ENCODE peak calls at places on chromosomes 11 and 22, in five cellular contexts. U is caudate nucleus, O is H9, I is AG08395, H is NCI-H226. M is an unnamed sample.

GRCh38 chr11:16774920-16775603 is 36.6 kb downstream of the C11orf58 start:
- DNase-seq in U (no peak), O (no peak), I (no peak), H (no peak), M (no peak)

GRCh38 chr11:35047179-35047578 is 91.8 kb upstream of the CD44 start:
- DNase-seq in O (no peak), I (no peak), H (no peak), U (no peak), M (no peak)

GRCh38 chr11:73978576-73979086 is 4.0 kb downstream of the UCP2 start:
- DNase-seq in I (peak; percentile 26), H (no peak), O (no peak), U (no peak), M (no peak)

GRCh38 chr11:109040303-109040702 is 375.4 kb downstream of the DDX10 start:
- DNase-seq in I (no peak), H (no peak), O (peak; percentile 52), U (no peak), M (peak; percentile 52)

GRCh38 chr11:10349806-10350205 is 44.9 kb downstream of the ADM start:
- DNase-seq in U (no peak), I (no peak), O (no peak), H (no peak), M (no peak)

GRCh38 chr22:48044484-48045060 is 1282.1 kb downstream of the TBC1D22A start:
- DNase-seq in O (no peak), H (no peak), U (no peak), I (no peak), M (no peak)

GRCh38 chr11:106794058-106794457 is 224.2 kb downstream of the GUCY1A2 start:
- DNase-seq in U (no peak), H (peak; percentile 35), I (no peak), O (no peak), M (no peak)

GRCh38 chr11:76075699-76076098 is 130.6 kb downstream of the WNT11 start:
- DNase-seq in H (no peak), U (no peak), I (no peak), O (no peak), M (no peak)

GRCh38 chr11:64759722-64760719 is at the start of gene PYGM:
- DNase-seq in O (peak; percentile 91), H (peak; percentile 7), U (no peak), I (no peak), M (peak; percentile 89)

GRCh38 chr11:107044503-107044902 is 26.2 kb upstream of the GUCY1A2 start:
- DNase-seq in O (no peak), U (no peak), I (no peak), H (peak; percentile 59), M (no peak)

GRCh38 chr22:46273432-46274148 is 5.8 kb downstream of the TTC38 start:
- DNase-seq in U (no peak), O (no peak), I (no peak), H (no peak), M (no peak)

GRCh38 chr11:516400-516799 is 9.4 kb upstream of the RNH1 start:
- DNase-seq in U (no peak), I (no peak), O (no peak), H (no peak), M (no peak)

GRCh38 chr22:33302049-33302545 is 243.9 kb upstream of the SYN3 start:
- DNase-seq in O (peak; percentile 87), H (peak; percentile 6), I (peak; percentile 84), U (peak; percentile 25), M (peak; percentile 85)

GRCh38 chr11:72507050-72507449 is 72.7 kb upstream of the CLPB start:
- DNase-seq in H (no peak), U (no peak), O (no peak), I (no peak), M (no peak)

GRCh38 chr11:78620159-78620558 is 45.5 kb upstream of the NARS2 start:
- DNase-seq in I (no peak), H (no peak), O (no peak), U (no peak), M (no peak)

GRCh38 chr11:117560786-117561530 is 233.3 kb downstream of the CEP164 start:
- DNase-seq in H (no peak), O (no peak), I (no peak), U (no peak), M (no peak)

GRCh38 chr11:17529814-17530162 is 14.4 kb downstream of the USH1C start:
- DNase-seq in O (no peak), I (no peak), U (no peak), H (no peak), M (no peak)

GRCh38 chr11:69030324-69030723 is 17.3 kb upstream of the MRGPRF start:
- DNase-seq in I (no peak), O (no peak), H (no peak), U (no peak), M (no peak)

GRCh38 chr11:5703741-5704536 is 14.3 kb downstream of the TRIM22 start:
- DNase-seq in U (no peak), O (no peak), I (no peak), H (no peak), M (no peak)

GRCh38 chr11:1226981-1227550 is 4.2 kb downstream of the MUC5B start:
- DNase-seq in I (peak; percentile 58), U (no peak), O (peak; percentile 65), H (no peak), M (peak; percentile 85)

GRCh38 chr11:28058333-28058732 is 49.6 kb downstream of the KIF18A start:
- DNase-seq in O (no peak), I (no peak), U (no peak), H (no peak), M (no peak)

GRCh38 chr11:8964324-8965320 is at the start of gene TMEM9B:
- DNase-seq in U (peak; percentile 51), I (peak; percentile 92), H (peak; percentile 96), O (peak; percentile 91), M (peak; percentile 88)

M was measured in iPS-NIHi11.